ENCODE peak calls at places on chromosomes 4 and X, in eight cellular contexts. I is lower lobe of right lung, Z is DND-41, R is breast epithelium, V is gastrocnemius medialis, K is endodermal cell, E is stomach, W is astrocyte. M is an unnamed sample.

GRCh38 chr4:62193726-62194125 is 993.6 kb downstream of the ADGRL3 start:
- DNase-seq in I (no peak), Z (no peak), R (no peak), V (no peak), K (no peak), E (no peak), W (peak; percentile 8), M (no peak)

GRCh38 chrX:21948897-21949578 is 8.5 kb downstream of the SMS start:
- DNase-seq in I (no peak), Z (no peak), R (no peak), V (no peak), K (peak; percentile 29), E (no peak), W (no peak), M (no peak)

GRCh38 chr4:4394644-4395043 is 7.7 kb downstream of the NSG1 start:
- DNase-seq in I (no peak), Z (no peak), R (no peak), V (no peak), K (peak; percentile 31), E (no peak), W (peak; percentile 54), M (no peak)

GRCh38 chr4:52958232-52958631 is 96.1 kb downstream of the RASL11B start:
- DNase-seq in I (no peak), Z (no peak), R (no peak), V (no peak), K (no peak), E (no peak), W (peak; percentile 14), M (no peak)

GRCh38 chr4:185219551-185220344 is 10.3 kb downstream of the SNX25 start:
- DNase-seq in I (no peak), Z (no peak), R (peak; percentile 54), V (peak; percentile 36), K (no peak), E (no peak), W (peak; percentile 77), M (peak; percentile 92)

GRCh38 chr4:173991321-173991720 is 292.1 kb downstream of the FBXO8 start:
- DNase-seq in I (no peak), Z (no peak), R (no peak), V (no peak), K (no peak), E (no peak), W (no peak), M (no peak)

GRCh38 chr4:2075987-2076907 is 17.1 kb downstream of the NAT8L start:
- DNase-seq in I (no peak), Z (no peak), R (no peak), V (no peak), K (peak; percentile 35), E (no peak), W (no peak), M (no peak)

GRCh38 chrX:84189125-84189524 is 1.1 kb upstream of the RPS6KA6 start:
- DNase-seq in I (no peak), Z (no peak), R (no peak), V (no peak), K (no peak), E (no peak), W (no peak), M (no peak)

GRCh38 chrX:84339507-84340364 is 151.7 kb upstream of the RPS6KA6 start:
- DNase-seq in I (no peak), Z (no peak), R (no peak), V (no peak), K (no peak), E (no peak), W (no peak), M (no peak)

GRCh38 chr4:164770051-164770724 is 16.3 kb downstream of the SMIM31 start:
- DNase-seq in I (no peak), Z (no peak), R (no peak), V (no peak), K (no peak), E (no peak), W (no peak), M (no peak)

GRCh38 chrX:916235-916609 is 285.6 kb downstream of the SHOX start:
- DNase-seq in I (no peak), Z (no peak), R (no peak), V (no peak), K (no peak), E (no peak), W (no peak), M (no peak)

GRCh38 chr4:122679317-122679716 is 53.2 kb upstream of the BBS12 start:
- DNase-seq in I (no peak), Z (no peak), R (no peak), V (no peak), K (no peak), E (no peak), W (no peak), M (no peak)

GRCh38 chr4:95165926-95166524 is 382.7 kb downstream of the UNC5C start:
- DNase-seq in I (no peak), Z (peak; percentile 66), R (no peak), V (no peak), K (peak; percentile 51), E (no peak), W (peak; percentile 50), M (peak; percentile 49)

GRCh38 chr4:25118096-25118495 is 42.2 kb downstream of the SEPSECS start:
- DNase-seq in I (no peak), Z (no peak), R (no peak), V (no peak), K (no peak), E (no peak), W (no peak), M (no peak)

GRCh38 chrX:46587158-46587557 is 13.6 kb downstream of the CHST7 start:
- DNase-seq in I (no peak), Z (no peak), R (no peak), V (no peak), K (no peak), E (no peak), W (peak; percentile 52), M (no peak)

GRCh38 chrX:46582325-46582724 is 8.8 kb downstream of the CHST7 start:
- DNase-seq in I (no peak), Z (no peak), R (no peak), V (no peak), K (no peak), E (no peak), W (peak; percentile 65), M (no peak)

GRCh38 chrX:46579250-46579649 is 5.7 kb downstream of the CHST7 start:
- DNase-seq in I (no peak), Z (no peak), R (no peak), V (no peak), K (no peak), E (no peak), W (no peak), M (no peak)

GRCh38 chrX:46580613-46581012 is 7.0 kb downstream of the CHST7 start:
- DNase-seq in I (no peak), Z (no peak), R (no peak), V (no peak), K (no peak), E (no peak), W (no peak), M (no peak)

GRCh38 chrX:46582964-46583363 is 9.4 kb downstream of the CHST7 start:
- DNase-seq in I (no peak), Z (no peak), R (peak; percentile 44), V (no peak), K (no peak), E (no peak), W (peak; percentile 91), M (peak; percentile 15)
- H3K4me1 ChIP-seq in I (peaks cover 13% of the 10 kb centered on the region), Z (peaks cover 3% of the 10 kb centered on the region), R (no peaks in the 10 kb centered on the region), V (peaks cover 5% of the 10 kb centered on the region), K (no peaks in the 10 kb centered on the region), E (no peaks in the 10 kb centered on the region), W (peaks cover 34% of the 10 kb centered on the region), M (no peaks in the 10 kb centered on the region)

GRCh38 chrX:148552775-148553174 is 52.4 kb downstream of the AFF2 start:
- DNase-seq in I (no peak), Z (no peak), R (no peak), V (no peak), K (no peak), E (no peak), W (no peak), M (no peak)
- TF ChIP-seq CTCF in I (no peak), Z (peak; percentile 40), R (no peak), V (no peak), K (peak; percentile 63), E (no peak), W (peak; percentile 17), M (no peak)

GRCh38 chr4:40573593-40574311 is 55.9 kb downstream of the RBM47 start:
- DNase-seq in I (no peak), Z (no peak), R (no peak), V (no peak), K (no peak), E (no peak), W (no peak), M (no peak)
- H3K4me1 ChIP-seq in I (peaks cover 43% of the 10 kb centered on the region), Z (no peaks in the 10 kb centered on the region), R (no peaks in the 10 kb centered on the region), V (no peaks in the 10 kb centered on the region), K (peaks cover 4% of the 10 kb centered on the region), E (peaks cover 16% of the 10 kb centered on the region), W (peaks cover 7% of the 10 kb centered on the region), M (peaks cover 27% of the 10 kb centered on the region)

GRCh38 chr4:76987153-76987562 is 37.6 kb downstream of the SEPTIN11 start:
- DNase-seq in I (no peak), Z (no peak), R (no peak), V (no peak), K (peak; percentile 79), E (peak; percentile 27), W (peak; percentile 99), M (peak; percentile 38)

GRCh38 chr4:76990288-76991080 is 40.9 kb downstream of the SEPTIN11 start:
- DNase-seq in I (no peak), Z (no peak), R (no peak), V (no peak), K (no peak), E (no peak), W (peak; percentile 99), M (no peak)

GRCh38 chr4:76989391-76990061 is 40.0 kb downstream of the SEPTIN11 start:
- DNase-seq in I (no peak), Z (peak; percentile 70), R (no peak), V (no peak), K (no peak), E (no peak), W (no peak), M (no peak)

GRCh38 chr4:76984788-76985211 is 35.2 kb downstream of the SEPTIN11 start:
- DNase-seq in I (no peak), Z (no peak), R (peak; percentile 46), V (peak; percentile 75), K (no peak), E (no peak), W (peak; percentile 100), M (peak; percentile 74)

DNA sequence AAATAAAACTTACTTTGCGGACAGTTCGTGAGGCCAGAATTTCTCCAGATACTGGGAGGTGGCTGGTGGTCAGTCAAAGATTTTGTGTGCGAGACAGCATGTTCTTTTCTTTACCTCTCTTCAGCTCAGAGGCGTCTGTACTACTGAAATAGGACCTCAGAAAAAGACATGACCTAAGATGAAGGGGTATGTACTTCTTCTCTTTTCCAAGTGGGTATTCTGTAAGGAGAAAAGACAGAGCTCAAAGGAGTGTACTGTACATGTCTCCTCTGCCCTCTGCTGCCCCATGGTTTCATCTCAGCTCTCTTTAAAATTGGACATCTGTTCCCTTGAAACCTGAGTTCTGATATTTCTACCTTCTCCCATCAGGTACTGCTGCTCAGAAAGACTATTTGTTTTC is 38.1 kb downstream of the SEPTIN11 start:
- DNase-seq in I (no peak), Z (no peak), R (no peak), V (no peak), K (no peak), E (no peak), W (no peak), M (no peak)
- TF ChIP-seq CTCF in I (no peak), Z (no peak), R (no peak), V (no peak), K (no peak), E (no peak), W (peak; percentile 9), M (no peak)

M was measured in testis.